ENCODE peak calls at places on chromosomes 1 and 21, in four cellular contexts. H is K562, P is GM12878, R is HepG2. D is an unnamed sample.

GRCh38 chr1:61926597-61926996 is 184.3 kb downstream of the PATJ start:
- DNase-seq in H (no peak), P (no peak), R (no peak), D (no peak)

GRCh38 chr1:234971586-234972297 is 156.9 kb downstream of the TOMM20 start:
- DNase-seq in H (no peak), P (peak), R (no peak), D (peak)

GRCh38 chr1:67739361-67739760 is 54.4 kb downstream of the GADD45A start:
- DNase-seq in H (no peak), P (no peak), R (no peak), D (no peak)

GRCh38 chr1:6108937-6109636 is 63.4 kb downstream of the KCNAB2 start:
- DNase-seq in H (no peak), P (no peak), R (peak), D (peak)

GRCh38 chr1:169495050-169495740 is 9.5 kb upstream of the SLC19A2 start:
- DNase-seq in H (no peak), P (no peak), R (no peak), D (no peak)

GRCh38 chr1:218472885-218473284 is 127.7 kb downstream of the TGFB2 start:
- DNase-seq in H (no peak), P (no peak), R (no peak), D (no peak)

GRCh38 chr1:97271906-97272788 is 550.6 kb downstream of the PTBP2 start:
- DNase-seq in H (no peak), P (no peak), R (no peak), D (no peak)

GRCh38 chr1:72011721-72012120 is 270.6 kb downstream of the NEGR1 start:
- DNase-seq in H (no peak), P (no peak), R (no peak), D (no peak)

DNA sequence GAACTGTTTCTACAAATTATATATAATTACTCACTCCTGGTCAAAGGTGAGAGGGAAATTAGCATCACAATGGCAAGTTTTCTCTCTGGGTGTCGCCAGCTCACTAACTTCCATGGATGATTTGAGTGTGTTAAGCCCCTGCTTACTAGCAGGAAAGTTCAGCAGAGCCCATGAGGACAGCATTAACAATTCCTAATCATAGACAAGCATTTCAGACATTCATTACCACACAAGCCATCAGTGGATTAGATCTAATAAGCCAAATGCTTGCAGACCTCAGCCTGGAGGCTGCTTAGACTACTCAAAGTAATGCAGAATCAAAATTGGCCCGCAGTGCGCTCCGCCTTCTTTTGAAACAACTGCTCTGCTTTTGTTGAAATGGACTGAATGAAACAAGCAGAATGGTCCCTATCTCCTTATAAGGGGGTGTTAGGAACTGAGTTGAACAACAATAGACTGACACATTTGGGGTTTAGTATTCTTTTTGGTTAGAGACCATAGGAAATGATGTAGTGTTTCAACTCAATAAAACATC is 54.4 kb downstream of the GORAB start:
- DNase-seq in H (no peak), P (no peak), R (no peak), D (no peak)
- TF ChIP-seq HDAC6 in H (no peak), P (no peak), R (no peak), D (no peak)

GRCh38 chr21:31372176-31372765 is 28.2 kb upstream of the TIAM1 start:
- DNase-seq in H (no peak), P (no peak), R (no peak), D (no peak)

GRCh38 chr21:31370893-31371652 is 27.0 kb upstream of the TIAM1 start:
- DNase-seq in H (no peak), P (no peak), R (no peak), D (no peak)

GRCh38 chr21:31374430-31374829 is 30.4 kb upstream of the TIAM1 start:
- DNase-seq in H (no peak), P (no peak), R (no peak), D (no peak)

GRCh38 chr21:31370281-31370892 is 26.3 kb upstream of the TIAM1 start:
- DNase-seq in H (no peak), P (no peak), R (no peak), D (no peak)

GRCh38 chr21:31371715-31372114 is 27.7 kb upstream of the TIAM1 start:
- DNase-seq in H (no peak), P (no peak), R (no peak), D (no peak)
- TF ChIP-seq HDAC6 in H (no peak), P (no peak), R (no peak), D (no peak)

GRCh38 chr1:10626781-10627410 is 152.1 kb downstream of the PEX14 start:
- DNase-seq in H (no peak), P (no peak), R (no peak), D (no peak)
- TF ChIP-seq HDAC6 in H (no peak), P (no peak), R (no peak), D (no peak)

GRCh38 chr1:240701412-240701811 is 89.5 kb upstream of the GREM2 start:
- DNase-seq in H (no peak), P (no peak), R (no peak), D (no peak)
- TF ChIP-seq HDAC6 in H (no peak), P (no peak), R (no peak), D (no peak)